ENCODE peak calls at places on chromosomes 11 and 22, in nine cellular contexts. One of them, this sample, is unnamed.

GRCh38 chr11:108486828-108487227 is 11.4 kb downstream of the POGLUT3 start:
- DNase-seq in MM.1S: no peak
- DNase-seq in GM23248: no peak
- DNase-seq in IMR-90: no peak
- DNase-seq in GM12878: no peak
- DNase-seq in GM23338: no peak
- DNase-seq in neural progenitor cell: no peak
- DNase-seq in mesenchymal stem cell: no peak
- DNase-seq in PC-9: no peak
- DNase-seq in this sample: no peak

GRCh38 chr11:121366970-121367369 is 74.4 kb downstream of the SC5D start:
- DNase-seq in MM.1S: no peak
- DNase-seq in GM23248: no peak
- DNase-seq in IMR-90: no peak
- DNase-seq in GM12878: no peak
- DNase-seq in GM23338: no peak
- DNase-seq in neural progenitor cell: no peak
- DNase-seq in mesenchymal stem cell: peak
- DNase-seq in PC-9: no peak
- DNase-seq in this sample: no peak

GRCh38 chr11:103359221-103359620 is 250.0 kb downstream of the DYNC2H1 start:
- DNase-seq in MM.1S: no peak
- DNase-seq in GM23248: no peak
- DNase-seq in IMR-90: peak
- DNase-seq in GM12878: no peak
- DNase-seq in GM23338: no peak
- DNase-seq in neural progenitor cell: no peak
- DNase-seq in mesenchymal stem cell: peak
- DNase-seq in PC-9: no peak
- DNase-seq in this sample: no peak

GRCh38 chr11:86119062-86119461 is 50.2 kb upstream of the PICALM start:
- DNase-seq in MM.1S: no peak
- DNase-seq in GM23248: no peak
- DNase-seq in IMR-90: no peak
- DNase-seq in GM12878: no peak
- DNase-seq in GM23338: no peak
- DNase-seq in neural progenitor cell: no peak
- DNase-seq in mesenchymal stem cell: no peak
- DNase-seq in PC-9: no peak
- DNase-seq in this sample: no peak

GRCh38 chr11:27717377-27717776 is 17.1 kb upstream of the BDNF start:
- DNase-seq in MM.1S: no peak
- DNase-seq in GM23248: peak
- DNase-seq in IMR-90: no peak
- DNase-seq in GM12878: no peak
- DNase-seq in GM23338: peak
- DNase-seq in neural progenitor cell: no peak
- DNase-seq in mesenchymal stem cell: peak
- DNase-seq in PC-9: no peak
- DNase-seq in this sample: no peak

GRCh38 chr11:352456-353180 is 16.7 kb upstream of the B4GALNT4 start:
- DNase-seq in MM.1S: no peak
- DNase-seq in GM23248: no peak
- DNase-seq in IMR-90: no peak
- DNase-seq in GM12878: no peak
- DNase-seq in GM23338: no peak
- DNase-seq in neural progenitor cell: no peak
- DNase-seq in mesenchymal stem cell: no peak
- DNase-seq in PC-9: no peak
- DNase-seq in this sample: no peak

GRCh38 chr11:70597006-70597555 is 198.8 kb downstream of the CTTN start:
- DNase-seq in MM.1S: no peak
- DNase-seq in GM23248: no peak
- DNase-seq in IMR-90: no peak
- DNase-seq in GM12878: no peak
- DNase-seq in GM23338: no peak
- DNase-seq in neural progenitor cell: no peak
- DNase-seq in mesenchymal stem cell: no peak
- DNase-seq in PC-9: no peak
- DNase-seq in this sample: no peak

GRCh38 chr11:78000193-78000592 is 5.7 kb upstream of the INTS4 start:
- DNase-seq in MM.1S: peak
- DNase-seq in GM23248: peak
- DNase-seq in IMR-90: peak
- DNase-seq in GM12878: no peak
- DNase-seq in GM23338: peak
- DNase-seq in neural progenitor cell: peak
- DNase-seq in mesenchymal stem cell: peak
- DNase-seq in PC-9: peak
- DNase-seq in this sample: peak

GRCh38 chr22:50199251-50199721 is 1.5 kb upstream of the SELENOO start:
- DNase-seq in MM.1S: no peak
- DNase-seq in GM23248: no peak
- DNase-seq in IMR-90: no peak
- DNase-seq in GM12878: no peak
- DNase-seq in GM23338: no peak
- DNase-seq in neural progenitor cell: no peak
- DNase-seq in mesenchymal stem cell: no peak
- DNase-seq in PC-9: no peak
- DNase-seq in this sample: no peak

GRCh38 chr11:61699737-61700160 is 19.6 kb downstream of the DAGLA start:
- DNase-seq in MM.1S: no peak
- DNase-seq in GM23248: no peak
- DNase-seq in IMR-90: no peak
- DNase-seq in GM12878: no peak
- DNase-seq in GM23338: no peak
- DNase-seq in neural progenitor cell: no peak
- DNase-seq in mesenchymal stem cell: no peak
- DNase-seq in PC-9: peak
- DNase-seq in this sample: no peak

GRCh38 chr11:44564198-44564597 is 1.3 kb upstream of the CD82 start:
- DNase-seq in MM.1S: peak
- DNase-seq in GM23248: peak
- DNase-seq in IMR-90: peak
- DNase-seq in GM12878: no peak
- DNase-seq in GM23338: no peak
- DNase-seq in neural progenitor cell: no peak
- DNase-seq in mesenchymal stem cell: no peak
- DNase-seq in PC-9: no peak
- DNase-seq in this sample: no peak

GRCh38 chr11:125514336-125515101 is 18.5 kb upstream of the FEZ1 start:
- DNase-seq in MM.1S: peak
- DNase-seq in GM23248: peak
- DNase-seq in IMR-90: peak
- DNase-seq in GM12878: peak
- DNase-seq in GM23338: no peak
- DNase-seq in neural progenitor cell: no peak
- DNase-seq in mesenchymal stem cell: peak
- DNase-seq in PC-9: peak
- DNase-seq in this sample: peak

GRCh38 chr11:69956669-69957190 is 121.4 kb upstream of the ANO1 start:
- DNase-seq in MM.1S: no peak
- DNase-seq in GM23248: no peak
- DNase-seq in IMR-90: no peak
- DNase-seq in GM12878: no peak
- DNase-seq in GM23338: no peak
- DNase-seq in neural progenitor cell: no peak
- DNase-seq in mesenchymal stem cell: no peak
- DNase-seq in PC-9: no peak
- DNase-seq in this sample: no peak

GRCh38 chr11:45036733-45037132 is 86.0 kb upstream of the TP53I11 start:
- DNase-seq in MM.1S: no peak
- DNase-seq in GM23248: no peak
- DNase-seq in IMR-90: no peak
- DNase-seq in GM12878: no peak
- DNase-seq in GM23338: no peak
- DNase-seq in neural progenitor cell: no peak
- DNase-seq in mesenchymal stem cell: no peak
- DNase-seq in PC-9: no peak
- DNase-seq in this sample: no peak

GRCh38 chr11:62558669-62559068 is 12.1 kb upstream of the AHNAK start:
- DNase-seq in MM.1S: no peak
- DNase-seq in GM23248: no peak
- DNase-seq in IMR-90: no peak
- DNase-seq in GM12878: no peak
- DNase-seq in GM23338: no peak
- DNase-seq in neural progenitor cell: no peak
- DNase-seq in mesenchymal stem cell: no peak
- DNase-seq in PC-9: no peak
- DNase-seq in this sample: no peak

GRCh38 chr11:86515297-86516094 is 140.8 kb downstream of the CCDC81 start:
- DNase-seq in MM.1S: no peak
- DNase-seq in GM23248: peak
- DNase-seq in IMR-90: peak
- DNase-seq in GM12878: no peak
- DNase-seq in GM23338: no peak
- DNase-seq in neural progenitor cell: no peak
- DNase-seq in mesenchymal stem cell: peak
- DNase-seq in PC-9: peak
- DNase-seq in this sample: no peak

GRCh38 chr11:93034031-93034430 is 64.6 kb downstream of the MTNR1B start:
- DNase-seq in MM.1S: no peak
- DNase-seq in GM23248: no peak
- DNase-seq in IMR-90: peak
- DNase-seq in GM12878: no peak
- DNase-seq in GM23338: no peak
- DNase-seq in neural progenitor cell: no peak
- DNase-seq in mesenchymal stem cell: no peak
- DNase-seq in PC-9: no peak
- DNase-seq in this sample: no peak

GRCh38 chr22:30241576-30242371 is 4.8 kb downstream of the LIF start:
- DNase-seq in MM.1S: no peak
- DNase-seq in GM23248: no peak
- DNase-seq in IMR-90: peak
- DNase-seq in GM12878: no peak
- DNase-seq in GM23338: no peak
- DNase-seq in neural progenitor cell: no peak
- DNase-seq in mesenchymal stem cell: no peak
- DNase-seq in PC-9: no peak
- DNase-seq in this sample: no peak

GRCh38 chr11:110076388-110076965 is 16.7 kb upstream of the ZC3H12C start:
- DNase-seq in MM.1S: no peak
- DNase-seq in GM23248: peak
- DNase-seq in IMR-90: no peak
- DNase-seq in GM12878: no peak
- DNase-seq in GM23338: peak
- DNase-seq in neural progenitor cell: no peak
- DNase-seq in mesenchymal stem cell: peak
- DNase-seq in PC-9: no peak
- DNase-seq in this sample: no peak

GRCh38 chr11:123405123-123405592 is 24.9 kb upstream of the GRAMD1B start:
- DNase-seq in MM.1S: no peak
- DNase-seq in GM23248: no peak
- DNase-seq in IMR-90: no peak
- DNase-seq in GM12878: no peak
- DNase-seq in GM23338: no peak
- DNase-seq in neural progenitor cell: no peak
- DNase-seq in mesenchymal stem cell: peak
- DNase-seq in PC-9: no peak
- DNase-seq in this sample: peak

GRCh38 chr11:14905104-14906033 is 13.3 kb upstream of the CYP2R1 start:
- DNase-seq in MM.1S: peak
- DNase-seq in GM23248: peak
- DNase-seq in IMR-90: peak
- DNase-seq in GM12878: no peak
- DNase-seq in GM23338: peak
- DNase-seq in neural progenitor cell: peak
- DNase-seq in mesenchymal stem cell: peak
- DNase-seq in PC-9: no peak
- DNase-seq in this sample: peak

GRCh38 chr11:36385121-36385530 is 89.0 kb downstream of the PRR5L start:
- DNase-seq in MM.1S: no peak
- DNase-seq in GM23248: peak
- DNase-seq in IMR-90: peak
- DNase-seq in GM12878: no peak
- DNase-seq in GM23338: no peak
- DNase-seq in neural progenitor cell: no peak
- DNase-seq in mesenchymal stem cell: peak
- DNase-seq in PC-9: no peak
- DNase-seq in this sample: no peak

GRCh38 chr11:23539556-23539955 is 679.3 kb upstream of the CCDC179 start:
- DNase-seq in MM.1S: no peak
- DNase-seq in GM23248: peak
- DNase-seq in IMR-90: no peak
- DNase-seq in GM12878: no peak
- DNase-seq in GM23338: no peak
- DNase-seq in neural progenitor cell: no peak
- DNase-seq in mesenchymal stem cell: no peak
- DNase-seq in PC-9: no peak
- DNase-seq in this sample: no peak
- H3K4me2 ChIP-seq in MM.1S: peak
- H3K4me2 ChIP-seq in GM23248: peak
- H3K4me2 ChIP-seq in IMR-90: no peak
- H3K4me2 ChIP-seq in GM12878: no peak
- H3K4me2 ChIP-seq in GM23338: no peak
- H3K4me2 ChIP-seq in neural progenitor cell: no peak
- H3K4me2 ChIP-seq in mesenchymal stem cell: no peak
- H3K4me2 ChIP-seq in PC-9: no peak
- H3K4me2 ChIP-seq in this sample: no peak

GRCh38 chr22:41301085-41302015 is at the start of gene ZC3H7B:
- DNase-seq in MM.1S: peak
- DNase-seq in GM23248: peak
- DNase-seq in IMR-90: peak
- DNase-seq in GM12878: peak
- DNase-seq in GM23338: peak
- DNase-seq in neural progenitor cell: peak
- DNase-seq in mesenchymal stem cell: peak
- DNase-seq in PC-9: peak
- DNase-seq in this sample: peak
- H2AFZ ChIP-seq in MM.1S: peak
- H2AFZ ChIP-seq in GM23248: peak
- H2AFZ ChIP-seq in IMR-90: peak
- H2AFZ ChIP-seq in GM12878: peak
- H2AFZ ChIP-seq in GM23338: peak
- H2AFZ ChIP-seq in neural progenitor cell: peak
- H2AFZ ChIP-seq in mesenchymal stem cell: no peak
- H2AFZ ChIP-seq in PC-9: peak
- H2AFZ ChIP-seq in this sample: peak

DNA sequence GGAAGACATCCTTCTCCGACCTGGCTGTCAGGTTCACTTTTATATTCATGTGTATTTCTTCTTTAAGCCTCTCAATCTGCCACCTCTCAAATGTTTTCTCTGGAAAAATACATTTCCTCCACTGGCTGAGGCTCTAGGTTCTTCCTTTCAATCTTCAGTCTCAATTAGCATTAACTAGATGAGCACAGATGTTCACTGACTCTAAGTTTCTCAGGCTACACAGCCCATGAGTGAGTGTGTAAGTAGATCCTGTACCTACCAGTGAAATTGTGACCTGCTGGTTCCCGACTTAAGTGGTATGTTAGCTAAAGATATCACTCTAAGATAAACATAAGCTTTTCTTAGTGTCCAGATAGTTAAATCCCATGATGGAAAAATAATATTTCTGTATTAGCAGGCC is 206.9 kb downstream of the ADAMTS15 start:
- DNase-seq in MM.1S: no peak
- DNase-seq in GM23248: no peak
- DNase-seq in IMR-90: no peak
- DNase-seq in GM12878: no peak
- DNase-seq in GM23338: no peak
- DNase-seq in neural progenitor cell: no peak
- DNase-seq in mesenchymal stem cell: no peak
- DNase-seq in PC-9: no peak
- DNase-seq in this sample: no peak
- H3K27ac ChIP-seq in MM.1S: no peak
- H3K27ac ChIP-seq in GM23248: no peak
- H3K27ac ChIP-seq in IMR-90: no peak
- H3K27ac ChIP-seq in GM12878: no peak
- H3K27ac ChIP-seq in GM23338: no peak
- H3K27ac ChIP-seq in neural progenitor cell: no peak
- H3K27ac ChIP-seq in mesenchymal stem cell: no peak
- H3K27ac ChIP-seq in PC-9: no peak
- H3K27ac ChIP-seq in this sample: no peak

GRCh38 chr22:26593763-26594162 is 3.8 kb upstream of the TPST2 start:
- DNase-seq in MM.1S: peak
- DNase-seq in GM23248: no peak
- DNase-seq in IMR-90: no peak
- DNase-seq in GM12878: no peak
- DNase-seq in GM23338: no peak
- DNase-seq in neural progenitor cell: no peak
- DNase-seq in mesenchymal stem cell: no peak
- DNase-seq in PC-9: no peak
- DNase-seq in this sample: no peak
- H3K4me2 ChIP-seq in MM.1S: peak
- H3K4me2 ChIP-seq in GM23248: no peak
- H3K4me2 ChIP-seq in IMR-90: no peak
- H3K4me2 ChIP-seq in GM12878: no peak
- H3K4me2 ChIP-seq in GM23338: no peak
- H3K4me2 ChIP-seq in neural progenitor cell: no peak
- H3K4me2 ChIP-seq in mesenchymal stem cell: no peak
- H3K4me2 ChIP-seq in PC-9: no peak
- H3K4me2 ChIP-seq in this sample: no peak

This sample was measured in Karpas-422.